ENCODE peak calls at places on chromosomes 2 and 18, in ten cellular contexts. T, X, U, N, V, S, H, Z, P and O are unnamed samples. For H3K4me1, the result is how much of the 10 kb centered on the place peaks cover.

GRCh38 chr2:9191044-9191481 is 15.5 kb upstream of the ASAP2 start:
- DNase-seq in T (peak), X (no peak), U (peak), N (peak), V (no peak), S (no peak), H (peak), Z (peak), P (peak), O (peak)

GRCh38 chr2:10007921-10008808 is 35.2 kb upstream of the KLF11 start:
- DNase-seq in T (no peak), X (no peak), U (no peak), N (peak), V (no peak), S (no peak), H (no peak), Z (no peak), P (no peak), O (no peak)

GRCh38 chr2:160657206-160657605 is 163.6 kb upstream of the RBMS1 start:
- DNase-seq in T (peak), X (no peak), U (no peak), N (no peak), V (no peak), S (no peak), H (no peak), Z (no peak), P (no peak), O (no peak)

GRCh38 chr2:236073246-236073645 is 94.9 kb downstream of the GBX2 start:
- DNase-seq in T (peak), X (peak), U (no peak), N (no peak), V (no peak), S (no peak), H (no peak), Z (no peak), P (no peak), O (no peak)

GRCh38 chr18:34909637-34910364 is 131.4 kb upstream of the MAPRE2 start:
- DNase-seq in T (no peak), X (no peak), U (no peak), N (no peak), V (no peak), S (no peak), H (no peak), Z (no peak), P (peak), O (no peak)

GRCh38 chr2:203673933-203674332 is 32.5 kb upstream of the CD28 start:
- DNase-seq in T (peak), X (no peak), U (peak), N (no peak), V (no peak), S (no peak), H (no peak), Z (no peak), P (no peak), O (no peak)

GRCh38 chr2:105032476-105032875 is 5.4 kb upstream of the MRPS9 start:
- DNase-seq in T (no peak), X (no peak), U (no peak), N (no peak), V (no peak), S (no peak), H (no peak), Z (no peak), P (no peak), O (no peak)

GRCh38 chr2:157894694-157895450 is 18.7 kb upstream of the ACVR1 start:
- DNase-seq in T (peak), X (no peak), U (no peak), N (no peak), V (no peak), S (no peak), H (no peak), Z (no peak), P (no peak), O (no peak)

GRCh38 chr2:20212459-20212870 is 12.5 kb downstream of the SDC1 start:
- DNase-seq in T (peak), X (no peak), U (no peak), N (no peak), V (no peak), S (no peak), H (no peak), Z (no peak), P (no peak), O (no peak)

GRCh38 chr18:12921178-12921577 is 26.6 kb upstream of the SEH1L start:
- DNase-seq in T (no peak), X (no peak), U (no peak), N (peak), V (no peak), S (peak), H (no peak), Z (no peak), P (no peak), O (no peak)

GRCh38 chr2:218960196-218961165 is 1.0 kb downstream of the CDK5R2 start:
- DNase-seq in T (no peak), X (no peak), U (no peak), N (no peak), V (no peak), S (no peak), H (no peak), Z (no peak), P (no peak), O (no peak)

GRCh38 chr2:127052771-127053691 is 53.9 kb downstream of the BIN1 start:
- DNase-seq in T (no peak), X (no peak), U (no peak), N (no peak), V (no peak), S (no peak), H (no peak), Z (peak), P (no peak), O (no peak)

GRCh38 chr2:234834228-234834923 is 117.4 kb upstream of the SH3BP4 start:
- DNase-seq in T (peak), X (no peak), U (no peak), N (no peak), V (no peak), S (no peak), H (no peak), Z (no peak), P (no peak), O (no peak)

GRCh38 chr2:29528891-29529520 is 392.4 kb downstream of the ALK start:
- DNase-seq in T (peak), X (no peak), U (peak), N (no peak), V (no peak), S (no peak), H (no peak), Z (peak), P (no peak), O (peak)

GRCh38 chr2:145186303-145186702 is 666.4 kb upstream of the ZEB2 start:
- DNase-seq in T (no peak), X (no peak), U (no peak), N (no peak), V (no peak), S (no peak), H (no peak), Z (no peak), P (no peak), O (peak)

GRCh38 chr2:9302755-9303154 is 96.1 kb downstream of the ASAP2 start:
- DNase-seq in T (no peak), X (no peak), U (no peak), N (no peak), V (no peak), S (no peak), H (no peak), Z (no peak), P (no peak), O (no peak)

GRCh38 chr2:166766220-166766619 is 122.1 kb upstream of the XIRP2 start:
- DNase-seq in T (no peak), X (no peak), U (no peak), N (no peak), V (no peak), S (no peak), H (no peak), Z (no peak), P (no peak), O (no peak)

GRCh38 chr2:179302764-179303561 is 38.3 kb upstream of the SESTD1 start:
- DNase-seq in T (peak), X (no peak), U (no peak), N (no peak), V (no peak), S (no peak), H (no peak), Z (no peak), P (no peak), O (no peak)

GRCh38 chr2:128504242-128505149 is 185.8 kb upstream of the HS6ST1 start:
- DNase-seq in T (no peak), X (no peak), U (peak), N (no peak), V (no peak), S (no peak), H (no peak), Z (no peak), P (peak), O (no peak)

GRCh38 chr18:68588169-68588568 is 126.7 kb downstream of the TMX3 start:
- DNase-seq in T (no peak), X (no peak), U (no peak), N (no peak), V (no peak), S (no peak), H (no peak), Z (no peak), P (no peak), O (no peak)

GRCh38 chr2:237073552-237073951 is 12.1 kb upstream of the COPS8 start:
- DNase-seq in T (peak), X (no peak), U (no peak), N (no peak), V (no peak), S (no peak), H (no peak), Z (no peak), P (no peak), O (no peak)

GRCh38 chr2:225379861-225380260 is 19.6 kb upstream of the NYAP2 start:
- DNase-seq in T (no peak), X (no peak), U (no peak), N (no peak), V (peak), S (no peak), H (no peak), Z (no peak), P (no peak), O (no peak)

GRCh38 chr18:13539843-13540535 is 186.4 kb downstream of the FAM210A start:
- DNase-seq in T (no peak), X (no peak), U (no peak), N (no peak), V (no peak), S (no peak), H (peak), Z (no peak), P (no peak), O (no peak)

GRCh38 chr18:63137999-63138448 is 181.5 kb downstream of the BCL2 start:
- DNase-seq in T (no peak), X (no peak), U (no peak), N (no peak), V (no peak), S (peak), H (no peak), Z (no peak), P (no peak), O (no peak)

GRCh38 chr18:45413180-45413836 is 202.0 kb upstream of the SLC14A2 start:
- DNase-seq in T (peak), X (no peak), U (no peak), N (no peak), V (no peak), S (no peak), H (no peak), Z (no peak), P (no peak), O (no peak)

GRCh38 chr2:114543106-114543806 is 100.8 kb downstream of the DPP10 start:
- DNase-seq in T (peak), X (no peak), U (peak), N (peak), V (no peak), S (no peak), H (peak), Z (peak), P (peak), O (no peak)

GRCh38 chr2:168490916-168491605 is 35.0 kb downstream of the CERS6 start:
- DNase-seq in T (no peak), X (no peak), U (no peak), N (no peak), V (no peak), S (no peak), H (no peak), Z (no peak), P (no peak), O (no peak)

GRCh38 chr2:168482952-168483831 is 27.1 kb downstream of the CERS6 start:
- DNase-seq in T (no peak), X (no peak), U (no peak), N (no peak), V (no peak), S (no peak), H (no peak), Z (no peak), P (no peak), O (no peak)

GRCh38 chr2:168482245-168482644 is 26.2 kb downstream of the CERS6 start:
- DNase-seq in T (no peak), X (no peak), U (no peak), N (no peak), V (no peak), S (no peak), H (no peak), Z (no peak), P (no peak), O (no peak)

GRCh38 chr2:168490015-168490874 is 34.2 kb downstream of the CERS6 start:
- DNase-seq in T (peak), X (no peak), U (no peak), N (peak), V (no peak), S (peak), H (no peak), Z (no peak), P (no peak), O (no peak)

DNA sequence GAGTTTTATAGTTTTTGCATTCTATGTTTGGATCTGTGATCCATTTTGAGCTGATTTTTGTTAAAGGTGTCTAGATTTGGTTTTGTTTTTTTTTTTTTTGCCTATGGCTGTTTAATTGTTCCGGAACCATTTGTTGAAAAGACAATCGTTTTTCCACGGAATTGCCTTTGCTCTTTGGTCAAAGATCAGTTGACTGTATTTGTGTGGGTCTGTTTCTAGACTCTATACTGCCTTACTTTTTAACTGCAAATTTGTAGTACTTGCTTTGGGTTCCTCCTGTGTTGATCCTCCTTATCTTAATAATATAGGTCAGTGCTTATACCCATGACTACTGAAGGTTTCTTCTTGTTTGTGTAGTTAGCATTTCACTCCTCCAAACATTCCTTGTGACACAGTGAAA is 30.4 kb downstream of the CERS6 start:
- DNase-seq in T (no peak), X (no peak), U (no peak), N (no peak), V (no peak), S (no peak), H (no peak), Z (no peak), P (no peak), O (no peak)
- H3K4me1 ChIP-seq in T (under half), X (under half), U (under half), N (under half), V (under half), S (under half), H (under half), Z (half or more), P (under half), O (under half)

GRCh38 chr2:11738589-11739436 is 7.6 kb upstream of the LPIN1 start:
- DNase-seq in T (peak), X (no peak), U (peak), N (peak), V (peak), S (peak), H (peak), Z (peak), P (peak), O (peak)
- TF ChIP-seq CTCF in T (peak), X (peak), U (peak), N (peak), V (peak), S (no peak), H (no peak), Z (peak), P (no peak), O (no peak)

DNA sequence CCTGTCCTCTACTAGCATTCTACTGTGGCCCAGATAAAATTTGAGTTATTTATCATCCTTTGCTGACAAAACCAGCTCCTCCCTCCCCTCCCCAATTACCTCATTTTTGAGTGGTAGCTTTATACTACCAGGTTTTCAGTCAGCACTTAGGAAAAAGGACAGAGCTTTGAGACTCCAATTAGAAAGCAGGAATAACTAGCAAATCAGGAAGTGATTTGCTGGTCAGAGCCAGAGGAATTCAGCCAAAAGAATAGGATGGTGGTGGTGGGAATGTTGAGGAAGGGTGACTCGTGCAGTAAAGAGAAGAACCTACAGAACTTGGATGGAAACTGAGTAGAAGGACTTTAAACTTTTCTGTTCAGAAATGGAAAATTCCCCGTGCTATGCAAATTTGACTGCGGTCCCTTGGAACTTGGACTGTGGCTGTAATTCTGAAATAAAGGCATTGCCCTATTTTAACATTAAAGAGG is 3.7 kb downstream of the MYL12B start:
- DNase-seq in T (peak), X (no peak), U (no peak), N (peak), V (no peak), S (no peak), H (no peak), Z (no peak), P (no peak), O (no peak)
- H3K4me3 ChIP-seq in T (no peak), X (no peak), U (no peak), N (peak), V (peak), S (no peak), H (no peak), Z (no peak), P (peak), O (no peak)

GRCh38 chr2:238290079-238290478 is 1.7 kb upstream of the PER2 start:
- DNase-seq in T (peak), X (peak), U (peak), N (peak), V (peak), S (peak), H (peak), Z (peak), P (no peak), O (peak)

GRCh38 chr2:238290715-238291549 is 2.5 kb upstream of the PER2 start:
- DNase-seq in T (no peak), X (no peak), U (peak), N (no peak), V (peak), S (no peak), H (no peak), Z (no peak), P (no peak), O (no peak)

GRCh38 chr2:238287702-238288649 is at the start of gene PER2:
- DNase-seq in T (peak), X (peak), U (peak), N (peak), V (peak), S (peak), H (peak), Z (peak), P (peak), O (peak)

GRCh38 chr2:238288650-238289573 is 502 bp upstream of the PER2 start:
- DNase-seq in T (peak), X (peak), U (peak), N (peak), V (peak), S (peak), H (peak), Z (peak), P (peak), O (peak)

DNA sequence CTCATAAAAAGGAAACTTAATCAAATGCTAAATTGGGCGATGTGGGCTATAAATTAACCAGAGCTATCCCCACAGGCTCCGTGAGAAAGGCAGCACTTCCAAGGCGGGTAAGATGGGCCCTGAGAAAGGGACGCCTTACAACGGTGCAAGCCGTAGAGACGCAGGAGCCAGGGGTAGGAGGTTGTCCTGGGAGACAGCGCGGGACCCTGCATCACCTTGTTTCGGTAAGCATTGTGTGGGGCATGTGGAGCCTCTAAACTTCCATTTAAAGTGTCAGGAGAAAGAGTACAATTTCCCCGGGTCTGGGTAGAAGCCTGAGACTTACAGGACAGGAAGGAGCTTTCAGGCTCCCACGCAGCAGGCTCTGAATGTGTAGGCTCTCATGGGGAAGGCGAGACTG is 1.2 kb upstream of the PER2 start:
- DNase-seq in T (peak), X (no peak), U (no peak), N (no peak), V (no peak), S (no peak), H (no peak), Z (no peak), P (no peak), O (no peak)
- H3K4me1 ChIP-seq in T (under half), X (under half), U (under half), N (half or more), V (half or more), S (under half), H (half or more), Z (half or more), P (under half), O (under half)

DNA sequence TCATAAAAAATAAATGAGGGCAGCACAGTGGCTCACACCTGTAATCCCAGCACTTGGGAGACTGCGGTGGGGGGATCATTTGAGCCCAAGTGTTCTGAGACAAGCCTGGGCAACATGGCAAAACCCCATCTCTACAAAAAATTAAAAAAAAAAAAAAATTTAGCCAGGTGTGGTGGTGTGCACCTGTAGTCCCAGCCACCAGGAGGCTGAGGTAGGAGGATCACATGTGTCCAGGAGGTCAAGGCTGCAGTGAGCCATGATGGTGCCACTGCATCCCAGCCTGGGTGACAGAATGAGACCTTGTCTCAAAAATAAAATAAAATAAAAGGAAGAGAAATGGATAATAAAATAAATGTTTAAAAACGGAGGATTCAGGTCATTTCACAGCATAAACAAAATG is 113.5 kb downstream of the ATAD2B start:
- DNase-seq in T (no peak), X (no peak), U (no peak), N (no peak), V (no peak), S (no peak), H (no peak), Z (no peak), P (no peak), O (no peak)
- TF ChIP-seq CTCF in T (no peak), X (no peak), U (no peak), N (no peak), V (no peak), S (no peak), H (no peak), Z (no peak), P (no peak), O (no peak)

DNA sequence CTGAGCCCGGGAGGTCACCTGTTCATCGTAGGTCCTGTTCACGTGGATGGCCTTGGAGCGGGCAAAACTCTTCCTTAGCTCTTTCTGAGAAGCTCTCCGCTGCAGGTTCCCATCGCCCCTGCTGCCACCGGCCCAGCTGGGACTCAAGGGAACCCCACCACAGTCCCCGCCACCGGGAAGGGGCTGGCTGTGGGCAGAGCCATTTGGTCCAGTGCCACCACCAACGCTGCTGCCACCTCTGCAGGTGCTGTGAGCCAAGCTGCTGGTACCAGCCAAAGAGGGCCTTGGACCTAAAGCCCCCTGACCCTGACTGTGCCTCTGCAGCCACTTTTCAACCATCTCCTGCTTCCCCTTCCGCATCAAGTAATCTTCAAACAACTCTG is 586 bp downstream of the PDE11A start:
- DNase-seq in T (no peak), X (no peak), U (no peak), N (no peak), V (no peak), S (no peak), H (no peak), Z (no peak), P (no peak), O (no peak)
- H3K4me3 ChIP-seq in T (no peak), X (peak), U (no peak), N (peak), V (peak), S (no peak), H (no peak), Z (peak), P (peak), O (no peak)

DNA sequence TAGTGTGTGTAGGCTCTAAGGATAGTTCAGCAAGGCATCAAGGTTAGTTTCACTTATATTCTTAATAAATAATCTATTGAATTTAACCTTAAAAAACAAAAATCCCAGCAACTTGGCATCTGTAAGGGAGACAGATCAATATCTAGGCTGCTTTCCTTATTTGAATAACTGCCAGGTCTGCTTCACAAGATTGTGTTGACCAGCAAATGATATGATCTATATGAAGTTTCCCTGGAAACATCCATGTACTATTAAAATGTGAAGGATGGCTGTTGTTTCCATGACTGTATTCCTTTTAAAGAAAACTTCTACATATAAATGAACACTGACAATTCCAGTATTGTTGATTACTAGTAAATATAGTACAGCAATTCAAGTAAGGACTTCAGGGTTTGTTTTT is 109.4 kb downstream of the SPTBN1 start:
- DNase-seq in T (no peak), X (no peak), U (no peak), N (no peak), V (no peak), S (no peak), H (no peak), Z (no peak), P (no peak), O (no peak)
- H3K4me1 ChIP-seq in T (half or more), X (under half), U (under half), N (half or more), V (half or more), S (half or more), H (half or more), Z (half or more), P (under half), O (half or more)